ENCODE peak calls at places on chromosomes 13 and 19, in six cellular contexts. C is fibroblast of lung, M is IMR-90, T is keratinocyte, Z is HCT116, P is SK-N-SH. F is an unnamed sample.
A peak's percentile ranks its signal among the peaks of the same experiment; 100 is the strongest.

GRCh38 chr13:29359181-29359580 is 236.3 kb downstream of the SLC7A1 start:
- DNase-seq in C (no peak), M (no peak), T (no peak), Z (no peak), P (no peak), F (no peak)

GRCh38 chr13:98216135-98216565 is 39.1 kb upstream of the RNF113B start:
- DNase-seq in C (peak; percentile 70), M (peak; percentile 93), T (no peak), Z (peak; percentile 33), P (peak; percentile 44), F (peak; percentile 80)

GRCh38 chr19:13098291-13099072 is 4.2 kb downstream of the LYL1 start:
- DNase-seq in C (peak; percentile 58), M (no peak), T (no peak), Z (no peak), P (no peak), F (no peak)

GRCh38 chr19:45472557-45473365 is 5.0 kb downstream of the FOSB start:
- DNase-seq in C (no peak), M (no peak), T (no peak), Z (no peak), P (no peak), F (no peak)

GRCh38 chr19:58551577-58552471 is 3.1 kb downstream of the CHMP2A start:
- DNase-seq in C (no peak), M (no peak), T (no peak), Z (no peak), P (no peak), F (no peak)

GRCh38 chr13:99376924-99377323 is 69.7 kb upstream of the GPR183 start:
- DNase-seq in C (no peak), M (no peak), T (no peak), Z (no peak), P (no peak), F (no peak)

GRCh38 chr13:47126432-47126831 is 229.6 kb upstream of the HTR2A start:
- DNase-seq in C (peak; percentile 41), M (no peak), T (no peak), Z (no peak), P (no peak), F (no peak)

GRCh38 chr13:110897024-110897423 is 17.8 kb downstream of the ANKRD10 start:
- DNase-seq in C (no peak), M (no peak), T (no peak), Z (no peak), P (no peak), F (no peak)

GRCh38 chr13:80334582-80335260 is 6.2 kb downstream of the SPRY2 start:
- DNase-seq in C (peak; percentile 44), M (peak; percentile 43), T (no peak), Z (no peak), P (no peak), F (no peak)

GRCh38 chr19:16594131-16594586 is 21.9 kb upstream of the SLC35E1 start:
- DNase-seq in C (no peak), M (no peak), T (no peak), Z (no peak), P (no peak), F (no peak)

GRCh38 chr19:39166571-39167391 is 30.0 kb upstream of the NCCRP1 start:
- DNase-seq in C (peak; percentile 21), M (no peak), T (no peak), Z (no peak), P (peak; percentile 92), F (no peak)

DNA sequence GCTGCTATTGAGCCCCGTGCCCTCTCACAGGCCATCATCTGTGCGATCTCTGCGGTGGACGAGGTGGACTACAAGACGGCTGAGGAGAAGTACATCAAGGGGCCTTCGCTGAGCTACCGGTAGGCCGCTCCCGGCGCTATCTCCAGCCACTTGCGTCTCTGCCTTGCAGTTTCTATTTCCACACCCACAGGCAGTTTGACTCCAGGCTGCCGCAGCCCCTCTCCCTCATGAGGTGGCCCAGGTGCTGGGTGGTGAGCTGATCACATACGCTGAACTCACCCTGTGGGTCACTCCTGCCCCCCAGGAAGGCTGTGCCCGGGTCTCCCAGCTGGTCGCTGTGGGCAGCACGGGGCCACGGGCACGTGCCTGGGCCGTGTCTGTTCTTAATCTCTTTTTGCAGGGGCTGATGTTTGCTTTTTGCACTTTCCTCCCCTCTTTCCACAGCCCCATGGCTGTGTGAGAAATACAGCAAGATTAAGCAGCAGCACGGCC is 10.6 kb upstream of the NDUFS7 start:
- DNase-seq in C (no peak), M (no peak), T (no peak), Z (no peak), P (no peak), F (no peak)
- TF ChIP-seq CTCF in C (no peak), M (no peak), T (no peak), Z (no peak), P (no peak), F (no peak)

GRCh38 chr19:33684550-33685303 is 63.0 kb downstream of the CHST8 start:
- DNase-seq in C (no peak), M (no peak), T (no peak), Z (no peak), P (peak; percentile 76), F (no peak)

GRCh38 chr19:33683881-33684549 is 62.3 kb downstream of the CHST8 start:
- DNase-seq in C (peak; percentile 1), M (peak; percentile 18), T (no peak), Z (no peak), P (no peak), F (no peak)

GRCh38 chr19:33686246-33686645 is 64.5 kb downstream of the CHST8 start:
- DNase-seq in C (no peak), M (no peak), T (no peak), Z (no peak), P (no peak), F (no peak)

GRCh38 chr19:33686687-33687541 is 65.2 kb downstream of the CHST8 start:
- DNase-seq in C (no peak), M (no peak), T (no peak), Z (no peak), P (peak; percentile 68), F (no peak)

DNA sequence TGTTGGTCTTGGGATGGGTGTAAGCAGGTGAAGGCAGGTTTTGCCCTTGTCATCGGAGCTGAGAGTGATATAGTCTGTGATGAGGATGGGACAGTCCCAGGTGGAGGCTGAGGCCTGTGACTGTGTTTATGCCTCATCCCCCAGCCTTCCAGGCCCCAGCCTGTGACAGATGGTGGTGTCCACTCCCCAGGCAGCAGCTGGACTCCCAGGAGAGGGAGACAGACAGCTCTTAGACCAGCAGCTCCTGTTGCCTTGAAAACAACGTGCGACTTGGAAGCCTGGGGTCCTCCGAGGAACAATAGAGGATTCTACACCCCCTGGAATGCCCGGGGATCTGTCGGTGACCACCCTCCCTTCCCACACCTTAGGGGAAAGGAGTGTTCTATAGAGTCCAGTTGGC is 63.8 kb downstream of the CHST8 start:
- DNase-seq in C (no peak), M (no peak), T (no peak), Z (no peak), P (peak; percentile 73), F (no peak)
- H3K27me3 ChIP-seq in C (no peaks in the 10 kb centered on the region), M (no peaks in the 10 kb centered on the region), T (peaks cover 10% of the 10 kb centered on the region), Z (peaks cover 34% of the 10 kb centered on the region), P (no peaks in the 10 kb centered on the region), F (no peaks in the 10 kb centered on the region)

DNA sequence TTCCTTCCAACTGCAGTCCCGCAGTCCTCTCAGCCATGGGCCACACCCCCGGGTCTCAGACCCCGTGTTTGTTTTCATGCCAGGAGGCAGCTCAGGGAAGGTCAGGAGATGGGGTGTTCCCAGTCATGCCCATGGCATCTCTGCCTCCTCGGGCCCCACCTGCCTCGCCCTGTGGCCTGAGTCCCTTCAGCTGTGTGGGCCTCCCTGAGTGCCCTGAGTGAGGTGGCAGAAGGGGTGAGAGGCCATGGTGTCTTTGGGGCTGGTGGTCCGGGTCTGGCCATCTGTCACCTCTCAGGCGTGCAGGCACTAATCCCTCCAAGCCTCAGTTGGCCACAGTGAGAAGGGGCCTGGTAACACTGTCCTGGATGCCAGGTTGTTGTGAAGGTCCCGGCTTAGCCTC is 10.9 kb upstream of the KDM4B start:
- DNase-seq in C (no peak), M (no peak), T (no peak), Z (no peak), P (no peak), F (no peak)
- H3K4me3 ChIP-seq in C (no peak overlapping the region), M (no peak overlapping the region), T (no peak overlapping the region), Z (no peak overlapping the region), P (no peak overlapping the region), F (no peak overlapping the region)

GRCh38 chr19:48182434-48182833 is 12.0 kb downstream of the ZSWIM9 start:
- DNase-seq in C (no peak), M (no peak), T (no peak), Z (no peak), P (no peak), F (no peak)
- TF ChIP-seq CTCF in C (no peak), M (no peak), T (no peak), Z (no peak), P (peak; percentile 16), F (peak; percentile 8)